ENCODE peak calls at places on chromosomes 5 and 9, in nine cellular contexts. One of them, this sample, is unnamed.

GRCh38 chr9:36772449-36773370 is 200.0 kb downstream of the MELK start:
- DNase-seq in T-cell: no peak
- DNase-seq in natural killer cell: no peak
- DNase-seq in activated T-cell treated with anti-CD3 and anti-CD28 coated beads, Interleukin-2, amount 50 U/mL, for 48 hours: no peak
- DNase-seq in pulmonary artery endothelial cell: no peak
- DNase-seq in A549: no peak
- DNase-seq in stimulated activated CD8-positive, alpha-beta memory T cell treated with anti-CD3 and anti-CD28 coated beads, Interleukin-7, amount 100 ng/mL, for 48 hours: no peak
- DNase-seq in A172: peak
- DNase-seq in amygdala: no peak
- DNase-seq in this sample: no peak

GRCh38 chr5:173903396-173904140 is 15.4 kb downstream of the CPEB4 start:
- DNase-seq in pulmonary artery endothelial cell: no peak
- DNase-seq in T-cell: no peak
- DNase-seq in natural killer cell: no peak
- DNase-seq in amygdala: no peak
- DNase-seq in stimulated activated CD8-positive, alpha-beta memory T cell treated with anti-CD3 and anti-CD28 coated beads, Interleukin-7, amount 100 ng/mL, for 48 hours: no peak
- DNase-seq in A549: no peak
- DNase-seq in activated T-cell treated with anti-CD3 and anti-CD28 coated beads, Interleukin-2, amount 50 U/mL, for 48 hours: no peak
- DNase-seq in A172: no peak
- DNase-seq in this sample: no peak

GRCh38 chr9:12702160-12702758 is 9.1 kb downstream of the TYRP1 start:
- DNase-seq in activated T-cell treated with anti-CD3 and anti-CD28 coated beads, Interleukin-2, amount 50 U/mL, for 48 hours: no peak
- DNase-seq in natural killer cell: no peak
- DNase-seq in pulmonary artery endothelial cell: peak
- DNase-seq in amygdala: no peak
- DNase-seq in A549: peak
- DNase-seq in stimulated activated CD8-positive, alpha-beta memory T cell treated with anti-CD3 and anti-CD28 coated beads, Interleukin-7, amount 100 ng/mL, for 48 hours: no peak
- DNase-seq in A172: peak
- DNase-seq in T-cell: no peak
- DNase-seq in this sample: no peak

GRCh38 chr9:34546102-34546833 is 23.5 kb upstream of the ENHO start:
- DNase-seq in A172: no peak
- DNase-seq in stimulated activated CD8-positive, alpha-beta memory T cell treated with anti-CD3 and anti-CD28 coated beads, Interleukin-7, amount 100 ng/mL, for 48 hours: no peak
- DNase-seq in amygdala: no peak
- DNase-seq in T-cell: no peak
- DNase-seq in pulmonary artery endothelial cell: no peak
- DNase-seq in activated T-cell treated with anti-CD3 and anti-CD28 coated beads, Interleukin-2, amount 50 U/mL, for 48 hours: no peak
- DNase-seq in natural killer cell: no peak
- DNase-seq in A549: no peak
- DNase-seq in this sample: no peak

GRCh38 chr5:144451187-144451973 is 280.7 kb downstream of the KCTD16 start:
- DNase-seq in stimulated activated CD8-positive, alpha-beta memory T cell treated with anti-CD3 and anti-CD28 coated beads, Interleukin-7, amount 100 ng/mL, for 48 hours: no peak
- DNase-seq in natural killer cell: no peak
- DNase-seq in activated T-cell treated with anti-CD3 and anti-CD28 coated beads, Interleukin-2, amount 50 U/mL, for 48 hours: no peak
- DNase-seq in T-cell: no peak
- DNase-seq in A549: no peak
- DNase-seq in A172: no peak
- DNase-seq in pulmonary artery endothelial cell: no peak
- DNase-seq in amygdala: no peak
- DNase-seq in this sample: no peak

GRCh38 chr5:42993516-42994284 is 46.4 kb downstream of the ANXA2R start:
- DNase-seq in T-cell: peak
- DNase-seq in A549: no peak
- DNase-seq in pulmonary artery endothelial cell: peak
- DNase-seq in A172: peak
- DNase-seq in stimulated activated CD8-positive, alpha-beta memory T cell treated with anti-CD3 and anti-CD28 coated beads, Interleukin-7, amount 100 ng/mL, for 48 hours: peak
- DNase-seq in amygdala: no peak
- DNase-seq in natural killer cell: peak
- DNase-seq in activated T-cell treated with anti-CD3 and anti-CD28 coated beads, Interleukin-2, amount 50 U/mL, for 48 hours: peak
- DNase-seq in this sample: no peak

GRCh38 chr5:40877371-40877988 is 31.8 kb upstream of the C7 start:
- DNase-seq in A549: no peak
- DNase-seq in natural killer cell: no peak
- DNase-seq in pulmonary artery endothelial cell: no peak
- DNase-seq in A172: no peak
- DNase-seq in T-cell: no peak
- DNase-seq in stimulated activated CD8-positive, alpha-beta memory T cell treated with anti-CD3 and anti-CD28 coated beads, Interleukin-7, amount 100 ng/mL, for 48 hours: peak
- DNase-seq in amygdala: no peak
- DNase-seq in activated T-cell treated with anti-CD3 and anti-CD28 coated beads, Interleukin-2, amount 50 U/mL, for 48 hours: peak
- DNase-seq in this sample: no peak

GRCh38 chr5:1437452-1437851 is 7.8 kb downstream of the SLC6A3 start:
- DNase-seq in activated T-cell treated with anti-CD3 and anti-CD28 coated beads, Interleukin-2, amount 50 U/mL, for 48 hours: peak
- DNase-seq in pulmonary artery endothelial cell: no peak
- DNase-seq in stimulated activated CD8-positive, alpha-beta memory T cell treated with anti-CD3 and anti-CD28 coated beads, Interleukin-7, amount 100 ng/mL, for 48 hours: no peak
- DNase-seq in amygdala: no peak
- DNase-seq in A549: peak
- DNase-seq in natural killer cell: no peak
- DNase-seq in A172: peak
- DNase-seq in T-cell: no peak
- DNase-seq in this sample: no peak

GRCh38 chr9:113708821-113709713 is 167.0 kb upstream of the ZNF618 start:
- DNase-seq in natural killer cell: no peak
- DNase-seq in pulmonary artery endothelial cell: no peak
- DNase-seq in activated T-cell treated with anti-CD3 and anti-CD28 coated beads, Interleukin-2, amount 50 U/mL, for 48 hours: no peak
- DNase-seq in A549: no peak
- DNase-seq in amygdala: no peak
- DNase-seq in stimulated activated CD8-positive, alpha-beta memory T cell treated with anti-CD3 and anti-CD28 coated beads, Interleukin-7, amount 100 ng/mL, for 48 hours: no peak
- DNase-seq in A172: no peak
- DNase-seq in T-cell: no peak
- DNase-seq in this sample: no peak

GRCh38 chr9:127915325-127915752 is 1.5 kb downstream of the ST6GALNAC4 start:
- DNase-seq in A172: no peak
- DNase-seq in A549: no peak
- DNase-seq in natural killer cell: no peak
- DNase-seq in pulmonary artery endothelial cell: no peak
- DNase-seq in activated T-cell treated with anti-CD3 and anti-CD28 coated beads, Interleukin-2, amount 50 U/mL, for 48 hours: no peak
- DNase-seq in amygdala: no peak
- DNase-seq in T-cell: no peak
- DNase-seq in stimulated activated CD8-positive, alpha-beta memory T cell treated with anti-CD3 and anti-CD28 coated beads, Interleukin-7, amount 100 ng/mL, for 48 hours: no peak
- DNase-seq in this sample: no peak

GRCh38 chr9:133004091-133005072 is 25.9 kb downstream of the GFI1B start:
- DNase-seq in pulmonary artery endothelial cell: no peak
- DNase-seq in activated T-cell treated with anti-CD3 and anti-CD28 coated beads, Interleukin-2, amount 50 U/mL, for 48 hours: no peak
- DNase-seq in amygdala: no peak
- DNase-seq in T-cell: no peak
- DNase-seq in A172: no peak
- DNase-seq in A549: no peak
- DNase-seq in stimulated activated CD8-positive, alpha-beta memory T cell treated with anti-CD3 and anti-CD28 coated beads, Interleukin-7, amount 100 ng/mL, for 48 hours: no peak
- DNase-seq in natural killer cell: no peak
- DNase-seq in this sample: no peak

GRCh38 chr5:107671742-107672211 is 1.0 kb upstream of the EFNA5 start:
- DNase-seq in T-cell: no peak
- DNase-seq in pulmonary artery endothelial cell: no peak
- DNase-seq in stimulated activated CD8-positive, alpha-beta memory T cell treated with anti-CD3 and anti-CD28 coated beads, Interleukin-7, amount 100 ng/mL, for 48 hours: no peak
- DNase-seq in A549: peak
- DNase-seq in amygdala: no peak
- DNase-seq in natural killer cell: no peak
- DNase-seq in A172: peak
- DNase-seq in activated T-cell treated with anti-CD3 and anti-CD28 coated beads, Interleukin-2, amount 50 U/mL, for 48 hours: no peak
- DNase-seq in this sample: no peak

GRCh38 chr5:5483880-5484595 is 61.6 kb downstream of the ICE1 start:
- DNase-seq in stimulated activated CD8-positive, alpha-beta memory T cell treated with anti-CD3 and anti-CD28 coated beads, Interleukin-7, amount 100 ng/mL, for 48 hours: no peak
- DNase-seq in activated T-cell treated with anti-CD3 and anti-CD28 coated beads, Interleukin-2, amount 50 U/mL, for 48 hours: no peak
- DNase-seq in amygdala: no peak
- DNase-seq in A549: no peak
- DNase-seq in T-cell: no peak
- DNase-seq in pulmonary artery endothelial cell: no peak
- DNase-seq in natural killer cell: no peak
- DNase-seq in A172: no peak
- DNase-seq in this sample: no peak

GRCh38 chr5:124436294-124436693 is 310.1 kb downstream of the ZNF608 start:
- DNase-seq in T-cell: no peak
- DNase-seq in activated T-cell treated with anti-CD3 and anti-CD28 coated beads, Interleukin-2, amount 50 U/mL, for 48 hours: no peak
- DNase-seq in stimulated activated CD8-positive, alpha-beta memory T cell treated with anti-CD3 and anti-CD28 coated beads, Interleukin-7, amount 100 ng/mL, for 48 hours: no peak
- DNase-seq in A549: no peak
- DNase-seq in natural killer cell: no peak
- DNase-seq in amygdala: no peak
- DNase-seq in A172: no peak
- DNase-seq in pulmonary artery endothelial cell: no peak
- DNase-seq in this sample: no peak

GRCh38 chr9:70551391-70551790 is 136.9 kb upstream of the KLF9 start:
- DNase-seq in activated T-cell treated with anti-CD3 and anti-CD28 coated beads, Interleukin-2, amount 50 U/mL, for 48 hours: no peak
- DNase-seq in amygdala: no peak
- DNase-seq in pulmonary artery endothelial cell: no peak
- DNase-seq in natural killer cell: no peak
- DNase-seq in T-cell: no peak
- DNase-seq in A549: no peak
- DNase-seq in stimulated activated CD8-positive, alpha-beta memory T cell treated with anti-CD3 and anti-CD28 coated beads, Interleukin-7, amount 100 ng/mL, for 48 hours: no peak
- DNase-seq in A172: peak
- DNase-seq in this sample: no peak

GRCh38 chr5:33223563-33224305 is 217.0 kb upstream of the TARS1 start:
- DNase-seq in pulmonary artery endothelial cell: no peak
- DNase-seq in T-cell: no peak
- DNase-seq in A172: no peak
- DNase-seq in natural killer cell: no peak
- DNase-seq in activated T-cell treated with anti-CD3 and anti-CD28 coated beads, Interleukin-2, amount 50 U/mL, for 48 hours: no peak
- DNase-seq in amygdala: no peak
- DNase-seq in A549: no peak
- DNase-seq in stimulated activated CD8-positive, alpha-beta memory T cell treated with anti-CD3 and anti-CD28 coated beads, Interleukin-7, amount 100 ng/mL, for 48 hours: no peak
- DNase-seq in this sample: no peak

GRCh38 chr9:35406183-35406959 is 83.5 kb upstream of the RUSC2 start:
- DNase-seq in A549: no peak
- DNase-seq in activated T-cell treated with anti-CD3 and anti-CD28 coated beads, Interleukin-2, amount 50 U/mL, for 48 hours: peak
- DNase-seq in amygdala: no peak
- DNase-seq in stimulated activated CD8-positive, alpha-beta memory T cell treated with anti-CD3 and anti-CD28 coated beads, Interleukin-7, amount 100 ng/mL, for 48 hours: peak
- DNase-seq in natural killer cell: no peak
- DNase-seq in A172: no peak
- DNase-seq in T-cell: no peak
- DNase-seq in pulmonary artery endothelial cell: no peak
- DNase-seq in this sample: no peak

GRCh38 chr5:83375049-83375710 is 96.4 kb upstream of the VCAN start:
- DNase-seq in stimulated activated CD8-positive, alpha-beta memory T cell treated with anti-CD3 and anti-CD28 coated beads, Interleukin-7, amount 100 ng/mL, for 48 hours: no peak
- DNase-seq in A172: no peak
- DNase-seq in T-cell: no peak
- DNase-seq in natural killer cell: no peak
- DNase-seq in A549: no peak
- DNase-seq in amygdala: no peak
- DNase-seq in activated T-cell treated with anti-CD3 and anti-CD28 coated beads, Interleukin-2, amount 50 U/mL, for 48 hours: no peak
- DNase-seq in pulmonary artery endothelial cell: no peak
- DNase-seq in this sample: no peak

GRCh38 chr9:87445646-87446045 is 52.0 kb upstream of the DAPK1 start:
- DNase-seq in activated T-cell treated with anti-CD3 and anti-CD28 coated beads, Interleukin-2, amount 50 U/mL, for 48 hours: peak
- DNase-seq in T-cell: no peak
- DNase-seq in stimulated activated CD8-positive, alpha-beta memory T cell treated with anti-CD3 and anti-CD28 coated beads, Interleukin-7, amount 100 ng/mL, for 48 hours: no peak
- DNase-seq in pulmonary artery endothelial cell: no peak
- DNase-seq in A549: peak
- DNase-seq in amygdala: peak
- DNase-seq in natural killer cell: no peak
- DNase-seq in A172: peak
- DNase-seq in this sample: no peak

GRCh38 chr5:78778538-78778937 is 130.0 kb upstream of the LHFPL2 start:
- DNase-seq in amygdala: no peak
- DNase-seq in pulmonary artery endothelial cell: no peak
- DNase-seq in A549: no peak
- DNase-seq in natural killer cell: no peak
- DNase-seq in stimulated activated CD8-positive, alpha-beta memory T cell treated with anti-CD3 and anti-CD28 coated beads, Interleukin-7, amount 100 ng/mL, for 48 hours: no peak
- DNase-seq in T-cell: no peak
- DNase-seq in A172: peak
- DNase-seq in activated T-cell treated with anti-CD3 and anti-CD28 coated beads, Interleukin-2, amount 50 U/mL, for 48 hours: no peak
- DNase-seq in this sample: no peak

GRCh38 chr5:39206630-39207319 is 12.6 kb downstream of the FYB1 start:
- DNase-seq in amygdala: no peak
- DNase-seq in pulmonary artery endothelial cell: no peak
- DNase-seq in stimulated activated CD8-positive, alpha-beta memory T cell treated with anti-CD3 and anti-CD28 coated beads, Interleukin-7, amount 100 ng/mL, for 48 hours: no peak
- DNase-seq in A172: no peak
- DNase-seq in natural killer cell: no peak
- DNase-seq in A549: no peak
- DNase-seq in T-cell: no peak
- DNase-seq in activated T-cell treated with anti-CD3 and anti-CD28 coated beads, Interleukin-2, amount 50 U/mL, for 48 hours: no peak
- DNase-seq in this sample: no peak

GRCh38 chr5:6979061-6979460 is 265.8 kb downstream of the TENT4A start:
- DNase-seq in stimulated activated CD8-positive, alpha-beta memory T cell treated with anti-CD3 and anti-CD28 coated beads, Interleukin-7, amount 100 ng/mL, for 48 hours: no peak
- DNase-seq in pulmonary artery endothelial cell: no peak
- DNase-seq in activated T-cell treated with anti-CD3 and anti-CD28 coated beads, Interleukin-2, amount 50 U/mL, for 48 hours: no peak
- DNase-seq in A172: no peak
- DNase-seq in amygdala: no peak
- DNase-seq in natural killer cell: no peak
- DNase-seq in A549: no peak
- DNase-seq in T-cell: no peak
- DNase-seq in this sample: no peak

GRCh38 chr9:108640211-108640610 is 215.6 kb downstream of the ACTL7B start:
- DNase-seq in amygdala: no peak
- DNase-seq in A172: no peak
- DNase-seq in A549: no peak
- DNase-seq in natural killer cell: no peak
- DNase-seq in pulmonary artery endothelial cell: no peak
- DNase-seq in T-cell: no peak
- DNase-seq in activated T-cell treated with anti-CD3 and anti-CD28 coated beads, Interleukin-2, amount 50 U/mL, for 48 hours: no peak
- DNase-seq in stimulated activated CD8-positive, alpha-beta memory T cell treated with anti-CD3 and anti-CD28 coated beads, Interleukin-7, amount 100 ng/mL, for 48 hours: no peak
- DNase-seq in this sample: no peak

GRCh38 chr5:126938461-126938860 is 91.9 kb downstream of the MARCHF3 start:
- DNase-seq in A172: peak
- DNase-seq in activated T-cell treated with anti-CD3 and anti-CD28 coated beads, Interleukin-2, amount 50 U/mL, for 48 hours: no peak
- DNase-seq in natural killer cell: no peak
- DNase-seq in amygdala: no peak
- DNase-seq in T-cell: no peak
- DNase-seq in A549: no peak
- DNase-seq in stimulated activated CD8-positive, alpha-beta memory T cell treated with anti-CD3 and anti-CD28 coated beads, Interleukin-7, amount 100 ng/mL, for 48 hours: no peak
- DNase-seq in pulmonary artery endothelial cell: peak
- DNase-seq in this sample: no peak

GRCh38 chr5:73180561-73180960 is 7.6 kb downstream of the TMEM174 start:
- DNase-seq in amygdala: no peak
- DNase-seq in pulmonary artery endothelial cell: no peak
- DNase-seq in T-cell: no peak
- DNase-seq in stimulated activated CD8-positive, alpha-beta memory T cell treated with anti-CD3 and anti-CD28 coated beads, Interleukin-7, amount 100 ng/mL, for 48 hours: no peak
- DNase-seq in A172: no peak
- DNase-seq in activated T-cell treated with anti-CD3 and anti-CD28 coated beads, Interleukin-2, amount 50 U/mL, for 48 hours: no peak
- DNase-seq in natural killer cell: no peak
- DNase-seq in A549: no peak
- DNase-seq in this sample: no peak

GRCh38 chr9:97529363-97530076 is 28.1 kb downstream of the TMOD1 start:
- DNase-seq in amygdala: no peak
- DNase-seq in activated T-cell treated with anti-CD3 and anti-CD28 coated beads, Interleukin-2, amount 50 U/mL, for 48 hours: peak
- DNase-seq in T-cell: no peak
- DNase-seq in natural killer cell: no peak
- DNase-seq in A549: peak
- DNase-seq in pulmonary artery endothelial cell: no peak
- DNase-seq in stimulated activated CD8-positive, alpha-beta memory T cell treated with anti-CD3 and anti-CD28 coated beads, Interleukin-7, amount 100 ng/mL, for 48 hours: peak
- DNase-seq in A172: peak
- DNase-seq in this sample: no peak

GRCh38 chr5:14108170-14108996 is 34.8 kb upstream of the TRIO start:
- DNase-seq in A172: peak
- DNase-seq in amygdala: peak
- DNase-seq in pulmonary artery endothelial cell: peak
- DNase-seq in natural killer cell: peak
- DNase-seq in stimulated activated CD8-positive, alpha-beta memory T cell treated with anti-CD3 and anti-CD28 coated beads, Interleukin-7, amount 100 ng/mL, for 48 hours: no peak
- DNase-seq in A549: peak
- DNase-seq in T-cell: no peak
- DNase-seq in activated T-cell treated with anti-CD3 and anti-CD28 coated beads, Interleukin-2, amount 50 U/mL, for 48 hours: peak
- DNase-seq in this sample: peak

GRCh38 chr5:75052461-75053285 is at the start of gene GCNT4:
- DNase-seq in natural killer cell: peak
- DNase-seq in stimulated activated CD8-positive, alpha-beta memory T cell treated with anti-CD3 and anti-CD28 coated beads, Interleukin-7, amount 100 ng/mL, for 48 hours: no peak
- DNase-seq in activated T-cell treated with anti-CD3 and anti-CD28 coated beads, Interleukin-2, amount 50 U/mL, for 48 hours: peak
- DNase-seq in A549: peak
- DNase-seq in amygdala: peak
- DNase-seq in A172: no peak
- DNase-seq in T-cell: no peak
- DNase-seq in pulmonary artery endothelial cell: no peak
- DNase-seq in this sample: no peak

GRCh38 chr9:116501871-116502270 is 185.2 kb upstream of the TRIM32 start:
- DNase-seq in A172: peak
- DNase-seq in A549: peak
- DNase-seq in pulmonary artery endothelial cell: no peak
- DNase-seq in activated T-cell treated with anti-CD3 and anti-CD28 coated beads, Interleukin-2, amount 50 U/mL, for 48 hours: no peak
- DNase-seq in natural killer cell: no peak
- DNase-seq in amygdala: no peak
- DNase-seq in stimulated activated CD8-positive, alpha-beta memory T cell treated with anti-CD3 and anti-CD28 coated beads, Interleukin-7, amount 100 ng/mL, for 48 hours: no peak
- DNase-seq in T-cell: no peak
- DNase-seq in this sample: no peak

GRCh38 chr5:64942460-64942859 is 173.7 kb downstream of the CWC27 start:
- DNase-seq in T-cell: no peak
- DNase-seq in amygdala: no peak
- DNase-seq in A549: no peak
- DNase-seq in natural killer cell: no peak
- DNase-seq in A172: no peak
- DNase-seq in pulmonary artery endothelial cell: no peak
- DNase-seq in stimulated activated CD8-positive, alpha-beta memory T cell treated with anti-CD3 and anti-CD28 coated beads, Interleukin-7, amount 100 ng/mL, for 48 hours: no peak
- DNase-seq in activated T-cell treated with anti-CD3 and anti-CD28 coated beads, Interleukin-2, amount 50 U/mL, for 48 hours: no peak
- DNase-seq in this sample: no peak

GRCh38 chr9:96135904-96136303 is 166.1 kb downstream of the HSD17B3 start:
- DNase-seq in activated T-cell treated with anti-CD3 and anti-CD28 coated beads, Interleukin-2, amount 50 U/mL, for 48 hours: no peak
- DNase-seq in natural killer cell: no peak
- DNase-seq in A172: no peak
- DNase-seq in amygdala: no peak
- DNase-seq in A549: no peak
- DNase-seq in pulmonary artery endothelial cell: no peak
- DNase-seq in T-cell: no peak
- DNase-seq in stimulated activated CD8-positive, alpha-beta memory T cell treated with anti-CD3 and anti-CD28 coated beads, Interleukin-7, amount 100 ng/mL, for 48 hours: no peak
- DNase-seq in this sample: no peak